ENCODE peak calls at places on chromosome 2, in four cellular contexts. One of them, this sample, is unnamed.

GRCh38 chr2:66574701-66575624 is 140.0 kb downstream of the MEIS1 start:
- DNase-seq in HT1080: peak; percentile 57
- DNase-seq in cerebellar cortex: peak; percentile 87
- DNase-seq in aorta: peak; percentile 82
- DNase-seq in this sample: peak; percentile 52

GRCh38 chr2:96225016-96225533 is 16.4 kb upstream of the STARD7 start:
- DNase-seq in HT1080: no peak
- DNase-seq in cerebellar cortex: no peak
- DNase-seq in aorta: no peak
- DNase-seq in this sample: no peak

GRCh38 chr2:240226672-240227537 is 86.4 kb upstream of the OTOS start:
- DNase-seq in HT1080: no peak
- DNase-seq in cerebellar cortex: no peak
- DNase-seq in aorta: no peak
- DNase-seq in this sample: peak; percentile 17

GRCh38 chr2:84866121-84866520 is 14.8 kb downstream of the TRABD2A start:
- DNase-seq in HT1080: no peak
- DNase-seq in cerebellar cortex: no peak
- DNase-seq in aorta: no peak
- DNase-seq in this sample: no peak

GRCh38 chr2:226299771-226300170 is 499.8 kb downstream of the IRS1 start:
- DNase-seq in HT1080: no peak
- DNase-seq in cerebellar cortex: no peak
- DNase-seq in aorta: no peak
- DNase-seq in this sample: no peak

GRCh38 chr2:113142290-113142689 is 14.9 kb downstream of the IL1RN start:
- DNase-seq in HT1080: no peak
- DNase-seq in cerebellar cortex: no peak
- DNase-seq in aorta: no peak
- DNase-seq in this sample: no peak

GRCh38 chr2:215612770-215613169 is 176.9 kb upstream of the FN1 start:
- DNase-seq in HT1080: no peak
- DNase-seq in cerebellar cortex: no peak
- DNase-seq in aorta: no peak
- DNase-seq in this sample: no peak

GRCh38 chr2:223285505-223286265 is 233.7 kb downstream of the KCNE4 start:
- DNase-seq in HT1080: no peak
- DNase-seq in cerebellar cortex: no peak
- DNase-seq in aorta: no peak
- DNase-seq in this sample: no peak

GRCh38 chr2:70596293-70596692 is 42.7 kb upstream of the TGFA start:
- DNase-seq in HT1080: peak; percentile 98
- DNase-seq in cerebellar cortex: no peak
- DNase-seq in aorta: no peak
- DNase-seq in this sample: no peak

GRCh38 chr2:84906900-84907714 is 1.7 kb downstream of the TMSB10 start:
- DNase-seq in HT1080: peak; percentile 89
- DNase-seq in cerebellar cortex: peak; percentile 57
- DNase-seq in aorta: peak; percentile 79
- DNase-seq in this sample: peak; percentile 89

GRCh38 chr2:16025876-16026640 is 85.7 kb downstream of the MYCN start:
- DNase-seq in HT1080: no peak
- DNase-seq in cerebellar cortex: no peak
- DNase-seq in aorta: no peak
- DNase-seq in this sample: no peak

GRCh38 chr2:160417745-160418397 is 75.7 kb downstream of the RBMS1 start:
- DNase-seq in HT1080: peak; percentile 83
- DNase-seq in cerebellar cortex: no peak
- DNase-seq in aorta: no peak
- DNase-seq in this sample: no peak

GRCh38 chr2:37529830-37530452 is 141.5 kb downstream of the CDC42EP3 start:
- DNase-seq in HT1080: no peak
- DNase-seq in cerebellar cortex: no peak
- DNase-seq in aorta: no peak
- DNase-seq in this sample: no peak